ENCODE peak calls at places on chromosome X, in seven cellular contexts. O, V, N, W, F, M and H are unnamed samples.
A peak's percentile ranks its signal among the peaks of the same experiment; 100 is the strongest.

GRCh38 chrX:15601932-15602331 is 1.2 kb upstream of the ACE2 start:
- DNase-seq in F (no peak), V (no peak), N (no peak), M (no peak), O (no peak), W (no peak), H (no peak)

GRCh38 chrX:58025979-58026378 is 115.7 kb upstream of the ZXDA start:
- DNase-seq in O (peak; percentile 33), W (peak; percentile 28), F (peak; percentile 5), N (no peak), V (peak; percentile 19), M (peak; percentile 26), H (no peak)

GRCh38 chrX:65783746-65784145 is 116.3 kb downstream of the MSN start:
- DNase-seq in W (no peak), V (no peak), O (no peak), M (no peak), F (no peak), N (no peak), H (no peak)

GRCh38 chrX:20477836-20478532 is 211.3 kb upstream of the RPS6KA3 start:
- DNase-seq in N (no peak), F (no peak), M (no peak), W (no peak), V (no peak), O (no peak), H (no peak)

GRCh38 chrX:132795211-132795610 is 163.2 kb downstream of the HS6ST2 start:
- DNase-seq in M (no peak), V (no peak), W (no peak), F (no peak), N (no peak), O (no peak), H (no peak)

GRCh38 chrX:20029728-20030127 is 38.9 kb upstream of the BCLAF3 start:
- DNase-seq in M (no peak), O (peak; percentile 70), V (no peak), N (no peak), W (no peak), F (no peak), H (no peak)

GRCh38 chrX:149510386-149510785 is 5.3 kb upstream of the IDS start:
- DNase-seq in V (no peak), N (no peak), W (no peak), F (no peak), M (no peak), O (no peak), H (peak; percentile 33)

GRCh38 chrX:43644124-43644701 is 11.9 kb upstream of the MAOA start:
- DNase-seq in W (no peak), N (no peak), O (no peak), V (no peak), M (no peak), F (no peak), H (peak; percentile 33)

GRCh38 chrX:27336466-27337091 is 126.6 kb downstream of the PPP4R3C start:
- DNase-seq in O (peak; percentile 33), N (peak; percentile 48), W (peak; percentile 18), V (peak; percentile 8), M (peak; percentile 25), F (no peak), H (peak; percentile 5)

GRCh38 chrX:28847423-28847822 is 260.2 kb downstream of the IL1RAPL1 start:
- DNase-seq in V (peak; percentile 10), W (no peak), M (no peak), N (peak; percentile 52), F (no peak), O (no peak), H (peak; percentile 13)

GRCh38 chrX:11665144-11666040 is at the start of gene ARHGAP6:
- DNase-seq in W (peak; percentile 43), V (peak; percentile 55), F (no peak), O (no peak), M (no peak), N (peak; percentile 62), H (peak; percentile 62)

GRCh38 chrX:8404443-8404842 is 60.2 kb upstream of the VCX3B start:
- DNase-seq in O (peak; percentile 69), M (no peak), W (no peak), V (peak; percentile 17), F (no peak), N (no peak), H (peak; percentile 2)

GRCh38 chrX:39308126-39308525 is 506.9 kb downstream of the MID1IP1 start:
- DNase-seq in V (no peak), F (no peak), W (no peak), O (no peak), M (no peak), N (no peak), H (no peak)

GRCh38 chrX:9745417-9746115 is 20.1 kb downstream of the GPR143 start:
- DNase-seq in M (peak; percentile 58), F (no peak), V (no peak), N (no peak), O (no peak), W (no peak), H (no peak)

GRCh38 chrX:32644476-32644875 is 566.9 kb downstream of the DMD start:
- DNase-seq in M (no peak), W (peak; percentile 15), V (no peak), N (no peak), F (no peak), O (no peak), H (no peak)

GRCh38 chrX:39261446-39262147 is 460.3 kb downstream of the MID1IP1 start:
- DNase-seq in M (no peak), N (no peak), O (no peak), F (no peak), W (peak; percentile 36), V (no peak), H (peak; percentile 77)

GRCh38 chrX:14359727-14360126 is 169.6 kb upstream of the GLRA2 start:
- DNase-seq in W (no peak), N (peak; percentile 26), F (no peak), M (no peak), O (no peak), V (no peak), H (no peak)

GRCh38 chrX:143994206-143994605 is 110.3 kb downstream of the UBE2NL start:
- DNase-seq in V (no peak), O (no peak), W (no peak), M (no peak), F (no peak), N (no peak), H (no peak)

GRCh38 chrX:470686-471085 is 84.0 kb upstream of the PPP2R3B start:
- DNase-seq in F (no peak), M (no peak), N (no peak), W (no peak), V (no peak), O (no peak), H (no peak)

GRCh38 chrX:140510895-140511295 is 6.0 kb upstream of the SOX3 start:
- DNase-seq in N (peak; percentile 37), V (no peak), F (no peak), O (no peak), W (no peak), M (no peak), H (no peak)

GRCh38 chrX:94178145-94178790 is 504.3 kb downstream of the FAM133A start:
- DNase-seq in M (no peak), W (no peak), O (no peak), F (no peak), V (no peak), N (no peak), H (no peak)

GRCh38 chrX:87621697-87622096 is 104.1 kb downstream of the KLHL4 start:
- DNase-seq in O (no peak), N (no peak), V (no peak), M (peak; percentile 24), W (no peak), F (no peak), H (no peak)

GRCh38 chrX:46912673-46913491 is 661 bp downstream of the JADE3 start:
- DNase-seq in V (peak; percentile 46), M (peak; percentile 49), F (no peak), W (peak; percentile 33), O (peak; percentile 45), N (peak; percentile 49), H (peak; percentile 48)

GRCh38 chrX:14398725-14399124 is 130.6 kb upstream of the GLRA2 start:
- DNase-seq in F (no peak), M (peak; percentile 14), N (no peak), V (no peak), O (no peak), W (no peak), H (no peak)

GRCh38 chrX:32744906-32745305 is 466.4 kb downstream of the DMD start:
- DNase-seq in F (no peak), W (no peak), O (no peak), V (no peak), M (no peak), N (no peak), H (no peak)

GRCh38 chrX:15475021-15475420 is 18.1 kb downstream of the PIR start:
- DNase-seq in O (no peak), W (no peak), M (no peak), V (no peak), N (no peak), F (no peak), H (no peak)

GRCh38 chrX:106401965-106402559 is 209.7 kb upstream of the RADX start:
- DNase-seq in N (no peak), F (no peak), W (no peak), M (no peak), O (no peak), V (no peak), H (no peak)

GRCh38 chrX:7252013-7252610 is 104.2 kb upstream of the PUDP start:
- DNase-seq in V (no peak), M (no peak), O (peak; percentile 91), F (no peak), N (no peak), W (no peak), H (no peak)

GRCh38 chrX:55142206-55142918 is 53.5 kb downstream of the PAGE2 start:
- DNase-seq in W (no peak), V (no peak), N (no peak), O (no peak), F (no peak), M (no peak), H (no peak)

GRCh38 chrX:1876041-1876440 is 261.2 kb downstream of the ASMT start:
- DNase-seq in N (no peak), F (no peak), V (no peak), W (no peak), O (no peak), M (no peak), H (no peak)
- H3K9me3 ChIP-seq in N (no peaks in the 10 kb centered on the region), F (no peaks in the 10 kb centered on the region), V (no peaks in the 10 kb centered on the region), W (peaks cover 9% of the 10 kb centered on the region), O (peaks cover 13% of the 10 kb centered on the region), M (no peaks in the 10 kb centered on the region), H (peaks cover 5% of the 10 kb centered on the region)

GRCh38 chrX:71168134-71168533 is 23.5 kb downstream of the NLGN3 start:
- DNase-seq in F (no peak), M (no peak), N (no peak), V (no peak), O (no peak), W (no peak), H (no peak)
- H3K9me3 ChIP-seq in F (no peaks in the 10 kb centered on the region), M (no peaks in the 10 kb centered on the region), N (peaks cover 38% of the 10 kb centered on the region), V (no peaks in the 10 kb centered on the region), O (no peaks in the 10 kb centered on the region), W (no peaks in the 10 kb centered on the region), H (no peaks in the 10 kb centered on the region)

DNA sequence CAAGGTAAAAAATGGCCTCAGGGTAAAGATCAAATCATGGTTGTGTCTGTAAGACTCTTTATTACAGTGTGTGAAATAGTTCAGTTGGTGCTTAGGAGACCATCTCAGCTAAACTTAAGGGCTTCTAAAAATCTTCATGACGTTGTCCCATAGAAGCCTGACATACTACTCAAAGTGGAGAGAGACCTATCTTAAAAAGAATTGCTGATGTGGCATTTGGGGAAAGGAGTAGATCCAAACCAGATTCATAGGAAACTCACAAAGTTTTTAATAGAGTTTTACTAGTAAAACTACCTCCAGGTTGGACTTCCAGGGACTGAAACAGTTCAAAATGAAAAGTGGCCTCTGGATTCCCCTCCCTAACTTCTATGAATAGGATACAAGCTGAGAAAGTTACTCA is 81.6 kb downstream of the ZNF81 start:
- DNase-seq in M (no peak), N (no peak), O (no peak), W (no peak), V (no peak), F (no peak), H (no peak)
- H3K9me3 ChIP-seq in M (peaks cover 8% of the 10 kb centered on the region), N (peaks cover 49% of the 10 kb centered on the region), O (peaks cover 66% of the 10 kb centered on the region), W (peaks cover 53% of the 10 kb centered on the region), V (no peaks in the 10 kb centered on the region), F (peaks cover 46% of the 10 kb centered on the region), H (no peaks in the 10 kb centered on the region)

GRCh38 chrX:75132672-75133071 is 23.4 kb downstream of the ABCB7 start:
- DNase-seq in W (no peak), O (no peak), V (no peak), F (no peak), N (no peak), M (no peak), H (no peak)
- H3K9me3 ChIP-seq in W (peaks cover 11% of the 10 kb centered on the region), O (peaks cover 16% of the 10 kb centered on the region), V (no peaks in the 10 kb centered on the region), F (no peaks in the 10 kb centered on the region), N (peaks cover 10% of the 10 kb centered on the region), M (no peaks in the 10 kb centered on the region), H (no peaks in the 10 kb centered on the region)